ENCODE peak calls at places on chromosomes 6 and 20, in eight cellular contexts. V is cardiac fibroblast; F is activated CD4-positive, alpha-beta T cell treated with anti-CD3 and anti-CD28 coated beads for 4 hours; I is activated CD4-positive, CD25-positive, alpha-beta regulatory T cell treated with anti-CD3 and anti-CD28 coated beads, Interleukin-2, amount 50 U/mL, for 72 hours; H is hepatocyte; D is left colon; M is activated T-helper 1 cell treated with Interleukin-2 at 50 U/mL for 16 hours; C is T-cell. T is an unnamed sample.

GRCh38 chr6:47545223-47545622 is 67.6 kb downstream of the CD2AP start:
- DNase-seq in M (no peak), V (no peak), C (no peak), I (no peak), D (peak), F (no peak), H (no peak), T (no peak)

GRCh38 chr6:112682088-112682487 is 335.0 kb downstream of the RFPL4B start:
- DNase-seq in H (no peak), V (no peak), I (no peak), D (no peak), C (no peak), M (no peak), F (no peak), T (no peak)

GRCh38 chr6:95203153-95203754 is 374.1 kb upstream of the MANEA start:
- DNase-seq in F (peak), I (peak), M (no peak), D (peak), H (peak), C (no peak), V (peak), T (peak)

GRCh38 chr6:169472786-169473416 is 219.3 kb upstream of the THBS2 start:
- DNase-seq in D (no peak), I (no peak), H (no peak), F (no peak), C (no peak), V (no peak), M (no peak), T (no peak)

GRCh38 chr6:134303903-134304302 is 14.0 kb downstream of the SGK1 start:
- DNase-seq in I (no peak), H (no peak), V (peak), D (no peak), M (no peak), C (no peak), F (no peak), T (no peak)

GRCh38 chr6:140320081-140320798 is 945.8 kb upstream of the CITED2 start:
- DNase-seq in V (no peak), C (no peak), D (no peak), H (no peak), M (no peak), F (no peak), I (no peak), T (no peak)

GRCh38 chr6:82246802-82247633 is 526 bp downstream of the IBTK start:
- DNase-seq in H (peak), D (peak), C (no peak), V (peak), F (no peak), M (peak), I (no peak), T (peak)

GRCh38 chr20:50399003-50399916 is 110.9 kb upstream of the PTPN1 start:
- DNase-seq in I (no peak), V (peak), F (no peak), H (peak), C (no peak), M (no peak), D (no peak), T (peak)

GRCh38 chr20:5171074-5171789 is 44.4 kb downstream of the CDS2 start:
- DNase-seq in D (no peak), M (no peak), C (no peak), I (no peak), F (no peak), H (no peak), V (peak), T (no peak)

GRCh38 chr6:112224088-112224487 is 30.3 kb downstream of the LAMA4 start:
- DNase-seq in F (no peak), V (no peak), C (no peak), M (no peak), H (no peak), I (no peak), D (no peak), T (no peak)

GRCh38 chr6:42336431-42336830 is 115.3 kb downstream of the TRERF1 start:
- DNase-seq in M (no peak), F (no peak), D (no peak), I (peak), C (no peak), H (peak), V (no peak), T (no peak)

GRCh38 chr6:11606287-11606686 is 68.7 kb downstream of the TMEM170B start:
- DNase-seq in F (no peak), D (peak), H (no peak), V (no peak), M (no peak), I (no peak), C (no peak), T (no peak)

GRCh38 chr6:157645201-157645795 is 177.7 kb upstream of the SNX9 start:
- DNase-seq in F (no peak), H (no peak), D (no peak), I (no peak), C (no peak), V (no peak), M (no peak), T (no peak)

GRCh38 chr6:12343440-12344162 is 53.4 kb downstream of the EDN1 start:
- DNase-seq in C (no peak), H (peak), M (no peak), I (no peak), D (peak), F (no peak), V (no peak), T (peak)

GRCh38 chr6:150070236-150070860 is 1.4 kb upstream of the ULBP3 start:
- DNase-seq in I (no peak), F (no peak), C (no peak), D (no peak), V (no peak), H (no peak), M (no peak), T (no peak)

GRCh38 chr20:24153101-24154040 is 164.8 kb upstream of the GGTLC1 start:
- DNase-seq in F (no peak), V (no peak), M (no peak), H (no peak), D (no peak), I (no peak), C (no peak), T (no peak)

GRCh38 chr6:159490298-159490937 is 202.6 kb downstream of the SOD2 start:
- DNase-seq in H (no peak), I (no peak), F (no peak), M (no peak), D (no peak), V (no peak), C (no peak), T (no peak)

GRCh38 chr20:653590-654426 is 808 bp upstream of the SRXN1 start:
- DNase-seq in D (peak), C (no peak), F (no peak), V (no peak), H (no peak), M (no peak), I (no peak), T (peak)

GRCh38 chr20:420721-421574 is 12.8 kb downstream of the RBCK1 start:
- DNase-seq in M (no peak), D (peak), C (no peak), H (no peak), F (no peak), V (no peak), I (no peak), T (no peak)

GRCh38 chr20:12528591-12529041 is 480.2 kb upstream of the SPTLC3 start:
- DNase-seq in M (no peak), V (no peak), H (no peak), C (no peak), D (no peak), F (no peak), I (no peak), T (no peak)

GRCh38 chr6:116398366-116399005 is 27.7 kb downstream of the DSE start:
- DNase-seq in D (no peak), I (no peak), H (no peak), C (no peak), F (no peak), V (no peak), M (no peak), T (no peak)

GRCh38 chr20:35576816-35577215 is 34.9 kb downstream of the ERGIC3 start:
- DNase-seq in F (no peak), V (no peak), C (no peak), M (no peak), D (no peak), I (no peak), H (no peak), T (no peak)

GRCh38 chr6:33085627-33086026 is 9.8 kb downstream of the HLA-DPB1 start:
- DNase-seq in F (no peak), V (no peak), M (no peak), D (no peak), H (no peak), I (no peak), C (no peak), T (no peak)

GRCh38 chr20:7650481-7650880 is 289.8 kb downstream of the HAO1 start:
- DNase-seq in C (no peak), M (no peak), V (peak), I (no peak), D (no peak), H (no peak), F (no peak), T (no peak)

GRCh38 chr20:44295995-44296394 is 15.0 kb downstream of the FITM2 start:
- DNase-seq in H (no peak), F (no peak), I (no peak), V (no peak), D (peak), C (no peak), M (no peak), T (no peak)

GRCh38 chr20:24766143-24766527 is 182.9 kb upstream of the CST7 start:
- DNase-seq in C (no peak), H (no peak), I (no peak), F (no peak), D (no peak), M (no peak), V (no peak), T (no peak)

GRCh38 chr20:33211817-33212424 is 5.2 kb upstream of the BPIFA3 start:
- DNase-seq in H (peak), I (no peak), F (peak), V (peak), D (peak), C (no peak), M (no peak), T (peak)